ENCODE peak calls at places on chromosomes 11 and 22, in four cellular contexts. I is IMR-90, J is AG08395, U is Peyer's patch. R is an unnamed sample.
A peak's percentile ranks its signal among the peaks of the same experiment; 100 is the strongest.

GRCh38 chr11:47915407-47916137 is 64.8 kb upstream of the PTPRJ start:
- DNase-seq in I (no peak), J (no peak), U (peak; percentile 62), R (no peak)

GRCh38 chr11:63880031-63880841 is 36.7 kb downstream of the RCOR2 start:
- DNase-seq in I (peak; percentile 82), J (peak; percentile 84), U (no peak), R (peak; percentile 38)

GRCh38 chr22:19603767-19604166 is 79.6 kb upstream of the CLDN5 start:
- DNase-seq in I (no peak), J (no peak), U (no peak), R (no peak)

GRCh38 chr11:47104337-47104950 is 72.2 kb downstream of the ARFGAP2 start:
- DNase-seq in I (peak; percentile 40), J (peak; percentile 73), U (no peak), R (peak; percentile 8)

GRCh38 chr22:33326540-33327295 is 268.5 kb upstream of the SYN3 start:
- DNase-seq in I (no peak), J (peak; percentile 54), U (no peak), R (no peak)

GRCh38 chr11:113553235-113553634 is 78.0 kb upstream of the DRD2 start:
- DNase-seq in I (peak; percentile 89), J (peak; percentile 94), U (no peak), R (peak; percentile 92)

GRCh38 chr11:61917357-61918109 is at the start of gene RAB3IL1:
- DNase-seq in I (no peak), J (peak; percentile 82), U (peak; percentile 67), R (peak; percentile 42)

GRCh38 chr11:86035164-86035563 is 33.7 kb downstream of the PICALM start:
- DNase-seq in I (no peak), J (no peak), U (no peak), R (no peak)

GRCh38 chr11:86775342-86775741 is 25.0 kb upstream of the PRSS23 start:
- DNase-seq in I (no peak), J (no peak), U (no peak), R (no peak)

GRCh38 chr22:47432683-47433082 is 670.2 kb downstream of the TBC1D22A start:
- DNase-seq in I (no peak), J (no peak), U (no peak), R (no peak)

GRCh38 chr11:72730243-72730642 is 22.0 kb downstream of the ARAP1 start:
- DNase-seq in I (no peak), J (no peak), U (no peak), R (no peak)

GRCh38 chr11:25992254-25992653 is 339.7 kb upstream of the ANO3 start:
- DNase-seq in I (no peak), J (no peak), U (no peak), R (no peak)

GRCh38 chr22:45510376-45511232 is 7.9 kb downstream of the FBLN1 start:
- DNase-seq in I (no peak), J (no peak), U (no peak), R (no peak)

GRCh38 chr22:36026741-36027140 is 1.9 kb downstream of the RBFOX2 start:
- DNase-seq in I (peak; percentile 60), J (peak; percentile 33), U (no peak), R (peak; percentile 64)

GRCh38 chr11:115765803-115766239 is 261.6 kb upstream of the CADM1 start:
- DNase-seq in I (peak; percentile 81), J (no peak), U (no peak), R (peak; percentile 12)

GRCh38 chr11:118531597-118532084 is 649 bp downstream of the TMEM25 start:
- DNase-seq in I (no peak), J (no peak), U (no peak), R (no peak)

GRCh38 chr11:116093065-116093464 is 588.9 kb upstream of the CADM1 start:
- DNase-seq in I (no peak), J (no peak), U (no peak), R (no peak)

GRCh38 chr22:20783300-20783673 is 9.4 kb downstream of the SERPIND1 start:
- DNase-seq in I (no peak), J (no peak), U (no peak), R (no peak)

GRCh38 chr22:49923445-49923844 is 5.0 kb downstream of the CRELD2 start:
- DNase-seq in I (peak; percentile 81), J (no peak), U (no peak), R (no peak)

GRCh38 chr11:134541355-134541754 is 129.3 kb upstream of the B3GAT1 start:
- DNase-seq in I (no peak), J (no peak), U (no peak), R (no peak)

GRCh38 chr11:56474729-56475128 is 1.6 kb upstream of the OR5M3 start:
- DNase-seq in I (no peak), J (no peak), U (no peak), R (no peak)

GRCh38 chr11:61349189-61349751 is 12.4 kb downstream of the CYB561A3 start:
- DNase-seq in I (no peak), J (no peak), U (no peak), R (no peak)